ENCODE peak calls at places on chromosomes 7 and 10, in four cellular contexts. W is thyroid gland, C is HCT116, L is coronary artery. Q is an unnamed sample.

GRCh38 chr10:33055636-33056035 is 97.6 kb upstream of the ITGB1 start:
- DNase-seq in W (no peak), C (no peak), L (no peak), Q (no peak)

GRCh38 chr10:113937258-113937657 is 82.8 kb downstream of the NHLRC2 start:
- DNase-seq in W (no peak), C (no peak), L (no peak), Q (no peak)

GRCh38 chr7:43072530-43072929 is 39.9 kb upstream of the HECW1 start:
- DNase-seq in W (peak), C (no peak), L (no peak), Q (no peak)

GRCh38 chr10:18436902-18437301 is 214.5 kb downstream of the NSUN6 start:
- DNase-seq in W (no peak), C (no peak), L (no peak), Q (no peak)

GRCh38 chr10:11286261-11286989 is 268.8 kb downstream of the CELF2 start:
- DNase-seq in W (no peak), C (no peak), L (peak), Q (no peak)

GRCh38 chr10:108362306-108362705 is 1197.8 kb upstream of the SORCS1 start:
- DNase-seq in W (no peak), C (no peak), L (no peak), Q (no peak)

GRCh38 chr10:114239117-114239993 is at the start of gene VWA2:
- DNase-seq in W (peak), C (no peak), L (no peak), Q (peak)

GRCh38 chr10:69413221-69413865 is 3.4 kb downstream of the TACR2 start:
- DNase-seq in W (peak), C (peak), L (no peak), Q (peak)

GRCh38 chr10:120505866-120506265 is 48.8 kb downstream of the PLPP4 start:
- DNase-seq in W (no peak), C (no peak), L (no peak), Q (no peak)

GRCh38 chr7:72268090-72268489 is 144.0 kb downstream of the CALN1 start:
- DNase-seq in W (no peak), C (no peak), L (no peak), Q (no peak)

GRCh38 chr7:82051641-82052040 is 281.8 kb upstream of the HGF start:
- DNase-seq in W (no peak), C (no peak), L (no peak), Q (no peak)

GRCh38 chr7:158549834-158550700 is 37.6 kb downstream of the PTPRN2 start:
- DNase-seq in W (no peak), C (no peak), L (no peak), Q (no peak)

GRCh38 chr10:3692331-3692860 is 92.6 kb downstream of the KLF6 start:
- DNase-seq in W (no peak), C (no peak), L (no peak), Q (no peak)

GRCh38 chr10:126242352-126243260 is 145.7 kb downstream of the ADAM12 start:
- DNase-seq in W (no peak), C (no peak), L (peak), Q (no peak)

GRCh38 chr10:100886946-100887345 is 25.8 kb upstream of the SLF2 start:
- DNase-seq in W (no peak), C (no peak), L (peak), Q (no peak)

GRCh38 chr10:34292675-34293074 is 522.4 kb downstream of the PARD3 start:
- DNase-seq in W (no peak), C (no peak), L (no peak), Q (no peak)

GRCh38 chr7:44144426-44144967 is 3.4 kb upstream of the MYL7 start:
- DNase-seq in W (no peak), C (no peak), L (peak), Q (no peak)

GRCh38 chr10:68125770-68126169 is 16.5 kb downstream of the MYPN start:
- DNase-seq in W (no peak), C (no peak), L (no peak), Q (no peak)

GRCh38 chr10:62426600-62426999 is 52.4 kb downstream of the ZNF365 start:
- DNase-seq in W (no peak), C (peak), L (no peak), Q (no peak)

GRCh38 chr10:62426086-62426485 is 51.9 kb downstream of the ZNF365 start:
- DNase-seq in W (no peak), C (peak), L (no peak), Q (peak)

GRCh38 chr10:62422068-62422590 is 48.0 kb downstream of the ZNF365 start:
- DNase-seq in W (no peak), C (no peak), L (no peak), Q (no peak)

DNA sequence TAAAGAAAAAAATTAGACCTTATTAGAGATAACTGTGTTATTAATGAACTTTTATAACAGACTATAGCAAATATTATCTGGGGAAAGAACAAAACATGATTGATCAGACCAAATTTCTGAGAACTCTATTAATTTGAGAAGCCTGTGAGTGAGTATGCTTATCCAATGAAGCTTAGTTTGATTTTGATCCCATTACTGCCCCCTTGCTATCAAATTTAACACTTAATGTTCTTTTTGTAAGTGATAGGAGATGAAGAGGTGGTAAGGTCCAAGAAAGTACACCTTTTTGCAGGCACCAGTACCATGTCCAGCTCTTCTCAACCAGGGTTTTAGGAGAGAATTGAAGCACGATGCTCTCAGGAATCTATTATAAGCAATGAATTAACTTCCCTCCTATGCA is 49.9 kb downstream of the ZNF365 start:
- DNase-seq in W (no peak), C (no peak), L (no peak), Q (no peak)
- TF ChIP-seq CTCF in W (no peak), C (peak), L (no peak), Q (no peak)

DNA sequence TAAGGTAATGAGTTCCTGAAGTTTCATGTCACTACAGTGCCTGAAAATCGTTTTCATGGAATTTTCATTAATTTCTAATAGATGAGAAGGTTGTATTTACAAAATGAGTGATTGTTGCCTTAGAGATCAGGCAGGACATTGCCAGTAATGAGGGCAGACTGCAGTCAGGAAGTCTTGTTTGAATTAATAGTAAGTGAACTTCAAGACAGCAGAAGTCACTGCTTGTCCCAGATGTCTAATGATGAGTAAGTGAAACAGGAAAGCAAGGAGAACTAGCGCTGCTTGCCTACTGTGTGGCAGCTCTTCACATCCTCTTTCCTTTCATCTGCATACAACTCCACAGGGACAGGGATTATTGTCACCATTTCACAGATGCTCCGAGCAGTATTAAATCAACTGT is 237.4 kb downstream of the BAMBI start:
- DNase-seq in W (no peak), C (no peak), L (no peak), Q (no peak)
- TF ChIP-seq CTCF in W (no peak), C (no peak), L (no peak), Q (no peak)

GRCh38 chr7:34133983-34134782 is 228.8 kb downstream of the BMPER start:
- DNase-seq in W (peak), C (peak), L (no peak), Q (peak)
- TF ChIP-seq CTCF in W (no peak), C (peak), L (peak), Q (peak)

GRCh38 chr10:61271127-61271780 is 181.9 kb downstream of the TMEM26 start:
- DNase-seq in W (no peak), C (no peak), L (no peak), Q (peak)
- TF ChIP-seq CTCF in W (no peak), C (peak), L (no peak), Q (no peak)